ENCODE peak calls at places on chromosomes 7 and 10, in four cellular contexts. T, O, U and N are unnamed samples.

GRCh38 chr10:8416755-8417154 is 362.3 kb downstream of the GATA3 start:
- DNase-seq in T (no peak), U (no peak), O (no peak), N (peak; percentile 65)

GRCh38 chr7:8389898-8390642 is 43.3 kb upstream of the NXPH1 start:
- DNase-seq in T (peak; percentile 4), U (no peak), O (no peak), N (no peak)

GRCh38 chr10:28432210-28432676 is 100.7 kb upstream of the WAC start:
- DNase-seq in U (peak; percentile 75), T (peak; percentile 71), O (peak; percentile 54), N (peak; percentile 16)

GRCh38 chr7:157151626-157152339 is 13.1 kb downstream of the UBE3C start:
- DNase-seq in U (no peak), T (no peak), O (no peak), N (peak; percentile 17)

GRCh38 chr10:95341716-95342130 is 50.9 kb upstream of the PDLIM1 start:
- DNase-seq in U (peak; percentile 72), T (no peak), O (no peak), N (no peak)

GRCh38 chr10:1570652-1571051 is 166.7 kb downstream of the ADARB2 start:
- DNase-seq in U (no peak), T (no peak), O (no peak), N (no peak)

GRCh38 chr7:131859162-131859821 is 302.9 kb upstream of the PODXL start:
- DNase-seq in O (peak; percentile 29), T (peak; percentile 76), U (peak; percentile 62), N (peak; percentile 69)

GRCh38 chr10:91409869-91410637 is at the start of gene HECTD2:
- DNase-seq in U (peak; percentile 65), O (peak; percentile 81), T (peak; percentile 82), N (peak; percentile 80)

GRCh38 chr10:71846816-71847215 is 4.2 kb downstream of the PSAP start:
- DNase-seq in U (no peak), T (no peak), O (peak; percentile 21), N (no peak)

GRCh38 chr7:5426226-5426475 is 2.5 kb upstream of the TNRC18 start:
- DNase-seq in T (no peak), O (no peak), U (peak; percentile 66), N (peak; percentile 9)

GRCh38 chr10:28179490-28180099 is 123.3 kb downstream of the MPP7 start:
- DNase-seq in O (peak; percentile 66), T (peak; percentile 40), U (peak; percentile 62), N (peak; percentile 59)

GRCh38 chr10:3095373-3096139 is 28.2 kb downstream of the PFKP start:
- DNase-seq in U (peak; percentile 100), T (peak; percentile 84), O (no peak), N (peak; percentile 82)

GRCh38 chr7:90119178-90119971 is 34.9 kb upstream of the STEAP1 start:
- DNase-seq in O (no peak), T (peak; percentile 59), U (peak; percentile 1), N (peak; percentile 30)

GRCh38 chr7:6164491-6164890 is 107.9 kb downstream of the CYTH3 start:
- DNase-seq in T (peak; percentile 30), U (no peak), O (no peak), N (no peak)

GRCh38 chr10:74491014-74491413 is 335.4 kb upstream of the KAT6B start:
- DNase-seq in T (no peak), O (no peak), U (no peak), N (no peak)

GRCh38 chr10:119318411-119319160 is 111.2 kb downstream of the GRK5 start:
- DNase-seq in O (no peak), T (no peak), U (no peak), N (no peak)

GRCh38 chr10:28215930-28216329 is 86.9 kb downstream of the MPP7 start:
- DNase-seq in O (no peak), U (no peak), T (no peak), N (peak; percentile 29)

GRCh38 chr10:29056729-29057128 is 232.1 kb upstream of the LYZL1 start:
- DNase-seq in O (no peak), U (no peak), T (no peak), N (no peak)

GRCh38 chr7:15916666-15917388 is 230.3 kb upstream of the MEOX2 start:
- DNase-seq in O (no peak), U (peak; percentile 39), T (no peak), N (no peak)

GRCh38 chr10:98098247-98098646 is 36.2 kb upstream of the R3HCC1L start:
- DNase-seq in U (no peak), O (no peak), T (no peak), N (no peak)

GRCh38 chr10:14182781-14183180 is 147.9 kb downstream of the FRMD4A start:
- DNase-seq in U (no peak), O (no peak), T (no peak), N (no peak)

GRCh38 chr10:22150842-22151241 is 67.0 kb downstream of the EBLN1 start:
- DNase-seq in O (no peak), U (no peak), T (no peak), N (no peak)

GRCh38 chr10:20885678-20886077 is 11.4 kb downstream of the NEBL start:
- DNase-seq in U (no peak), T (no peak), O (no peak), N (no peak)

GRCh38 chr10:107790271-107790670 is 625.8 kb upstream of the SORCS1 start:
- DNase-seq in O (no peak), U (no peak), T (no peak), N (no peak)

GRCh38 chr7:58087536-58088190 is 637.7 kb downstream of the ZNF716 start:
- DNase-seq in T (no peak), U (no peak), O (no peak), N (no peak)

GRCh38 chr10:14429043-14429713 is 98.5 kb upstream of the FRMD4A start:
- DNase-seq in U (no peak), T (no peak), O (no peak), N (no peak)

GRCh38 chr7:130207033-130207432 is 627 bp upstream of the SSMEM1 start:
- DNase-seq in O (no peak), T (no peak), U (no peak), N (no peak)

DNA sequence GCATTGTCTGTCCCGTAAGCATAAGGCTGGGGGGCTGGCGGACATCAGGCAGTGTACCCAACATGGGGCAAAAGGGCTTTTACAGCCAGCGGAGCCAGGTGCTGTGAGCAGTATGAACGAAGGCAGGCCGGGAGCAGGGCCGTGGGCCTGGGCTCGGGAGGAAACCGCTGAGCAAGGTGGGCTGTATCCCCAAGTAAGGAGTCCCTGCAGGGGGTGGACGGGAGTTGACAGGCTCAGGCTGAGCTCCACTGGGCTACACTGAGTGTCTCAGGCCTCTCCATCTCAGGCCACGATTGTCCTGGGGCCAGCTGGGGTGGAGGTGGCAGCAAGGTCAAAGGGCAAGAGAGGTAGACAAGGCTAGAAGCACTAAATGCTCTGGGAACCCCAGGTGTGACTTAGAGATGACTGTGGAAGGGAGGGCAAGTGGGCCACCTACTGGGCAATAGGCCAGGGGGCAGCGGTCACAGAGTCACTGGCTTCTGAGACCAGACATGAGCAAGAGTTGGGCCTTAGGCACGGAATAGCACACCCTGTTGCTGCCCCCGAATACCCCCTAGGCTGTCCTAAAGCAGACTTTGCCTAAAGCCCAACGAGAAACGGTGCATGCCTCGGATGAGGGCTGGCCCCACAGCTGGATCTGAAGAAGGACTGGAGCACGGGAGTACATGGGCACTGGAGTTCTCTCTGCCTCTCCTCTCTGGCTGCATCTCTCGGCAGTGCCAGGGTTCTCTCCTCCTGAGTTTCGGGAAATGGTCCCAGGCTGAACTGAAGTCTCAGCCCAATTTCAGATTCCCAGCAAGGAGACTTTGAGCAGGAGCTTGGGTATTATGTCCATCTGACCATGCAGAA is 10.8 kb upstream of the RAMP3 start:
- DNase-seq in O (no peak), T (no peak), U (no peak), N (no peak)
- TF ChIP-seq CTCF in O (no peak), T (no peak), U (no peak), N (no peak)

GRCh38 chr7:31056775-31057346 is 4.8 kb downstream of the ADCYAP1R1 start:
- DNase-seq in T (no peak), U (no peak), O (no peak), N (no peak)
- TF ChIP-seq CTCF in T (no peak), U (no peak), O (no peak), N (no peak)

GRCh38 chr7:78221961-78222751 is 423.6 kb downstream of the PHTF2 start:
- DNase-seq in T (no peak), U (peak; percentile 78), O (peak; percentile 48), N (no peak)
- TF ChIP-seq CTCF in T (no peak), U (no peak), O (peak; percentile 75), N (no peak)

GRCh38 chr10:61902448-61903183 is 1.1 kb downstream of the ARID5B start:
- DNase-seq in U (peak; percentile 61), O (peak; percentile 81), T (peak; percentile 71), N (peak; percentile 86)
- TF ChIP-seq CTCF in U (peak; percentile 31), O (peak; percentile 75), T (no peak), N (no peak)

GRCh38 chr7:36659638-36660341 is 64.5 kb downstream of the AOAH start:
- DNase-seq in U (no peak), T (no peak), O (no peak), N (no peak)
- TF ChIP-seq CTCF in U (no peak), T (no peak), O (no peak), N (no peak)

GRCh38 chr10:85545874-85546273 is 820.7 kb downstream of the GRID1 start:
- DNase-seq in U (no peak), T (no peak), O (no peak), N (no peak)

GRCh38 chr10:85542936-85543730 is 823.5 kb downstream of the GRID1 start:
- DNase-seq in T (no peak), O (no peak), U (no peak), N (no peak)

GRCh38 chr10:85547460-85548023 is 819.1 kb downstream of the GRID1 start:
- DNase-seq in O (no peak), T (no peak), U (no peak), N (no peak)

GRCh38 chr10:85544956-85545355 is 821.6 kb downstream of the GRID1 start:
- DNase-seq in U (no peak), O (no peak), T (no peak), N (no peak)

GRCh38 chr10:85548038-85548437 is 818.6 kb downstream of the GRID1 start:
- DNase-seq in O (peak; percentile 17), T (peak; percentile 42), U (no peak), N (peak; percentile 30)
- TF ChIP-seq CTCF in O (peak; percentile 64), T (peak; percentile 49), U (no peak), N (no peak)